ENCODE peak calls at places on chromosomes 3 and 15, in four cellular contexts. W is A549; G is activated CD4-positive, alpha-beta T cell treated with anti-CD3 and anti-CD28 coated beads, Interleukin-2, amount 50 U/mL, for 24 hours; T is NCI-H2171 treated with DMSO at 0.1 percent for 48 hours. R is an unnamed sample.

GRCh38 chr15:77187751-77188464 is 117.0 kb upstream of the TSPAN3 start:
- DNase-seq in T (no peak), W (no peak), G (peak), R (no peak)

GRCh38 chr3:122668930-122669730 is 11.5 kb upstream of the PARP14 start:
- DNase-seq in G (peak), W (peak), T (no peak), R (no peak)

GRCh38 chr3:155870945-155871745 is 695 bp downstream of the GMPS start:
- DNase-seq in T (no peak), G (peak), W (peak), R (no peak)

GRCh38 chr3:194556086-194557056 is 69.6 kb upstream of the ATP13A3 start:
- DNase-seq in T (no peak), G (no peak), W (no peak), R (no peak)

GRCh38 chr15:51386486-51386885 is 45.0 kb downstream of the GLDN start:
- DNase-seq in G (no peak), W (no peak), T (no peak), R (no peak)

GRCh38 chr15:72782993-72783562 is 480 bp downstream of the ADPGK start:
- DNase-seq in W (no peak), G (peak), T (peak), R (no peak)

GRCh38 chr3:31847760-31848159 is 133.3 kb downstream of the OSBPL10 start:
- DNase-seq in T (no peak), G (no peak), W (no peak), R (no peak)

GRCh38 chr3:70064194-70064787 is 64.8 kb downstream of the SAMMSON start:
- DNase-seq in G (peak), T (peak), W (peak), R (peak)

GRCh38 chr15:73686781-73687256 is 2.6 kb downstream of the CD276 start:
- DNase-seq in W (peak), T (no peak), G (no peak), R (no peak)

GRCh38 chr3:162437480-162437879 is 940.9 kb downstream of the OTOL1 start:
- DNase-seq in G (no peak), T (no peak), W (no peak), R (no peak)

GRCh38 chr15:90286678-90287077 is 21.2 kb downstream of the NGRN start:
- DNase-seq in G (no peak), W (peak), T (peak), R (no peak)

R was measured in Panc1.